ENCODE peak calls at places on chromosomes 3 and 15, in nine cellular contexts. S is ovary, U is IMR-90, M is HCT116, T is A549, Y is lower leg skin, K is esophagus squamous epithelium, H is heart left ventricle, N is H1. B is an unnamed sample.

GRCh38 chr15:66877558-66878285 is 175.7 kb downstream of the SMAD6 start:
- DNase-seq in T (no peak), U (no peak), H (peak; percentile 73), N (peak; percentile 39), Y (no peak), M (no peak), S (no peak), K (no peak), B (no peak)

GRCh38 chr3:48565591-48566400 is 2.2 kb upstream of the UCN2 start:
- DNase-seq in S (no peak), M (peak; percentile 21), Y (no peak), K (no peak), T (peak; percentile 48), N (no peak), U (peak; percentile 64), H (no peak), B (no peak)

GRCh38 chr3:13120928-13121552 is 47.8 kb upstream of the IQSEC1 start:
- DNase-seq in H (no peak), N (no peak), Y (no peak), M (no peak), U (no peak), K (no peak), S (no peak), T (no peak), B (no peak)

GRCh38 chr15:98163319-98164030 is 203.0 kb downstream of the ARRDC4 start:
- DNase-seq in N (no peak), Y (no peak), U (no peak), S (no peak), K (no peak), H (no peak), M (no peak), T (no peak), B (no peak)

GRCh38 chr3:173395412-173396181 is 1.9 kb upstream of the NLGN1 start:
- DNase-seq in H (peak; percentile 87), T (no peak), N (peak; percentile 85), K (no peak), U (peak; percentile 74), M (peak; percentile 54), Y (peak; percentile 79), S (peak; percentile 81), B (peak; percentile 72)

GRCh38 chr3:32261545-32261944 is 23.1 kb downstream of the CMTM8 start:
- DNase-seq in Y (no peak), U (no peak), H (no peak), M (no peak), T (no peak), S (no peak), K (no peak), N (no peak), B (no peak)

GRCh38 chr3:197730200-197730599 is 6.5 kb downstream of the RUBCN start:
- DNase-seq in Y (no peak), K (no peak), S (no peak), H (no peak), M (no peak), T (no peak), N (no peak), U (peak; percentile 82), B (no peak)

GRCh38 chr15:99956022-99956775 is 223.0 kb upstream of the LYSMD4 start:
- DNase-seq in H (no peak), U (no peak), S (no peak), T (no peak), Y (peak; percentile 15), M (no peak), K (no peak), N (peak; percentile 42), B (no peak)

GRCh38 chr3:123877466-123877865 is 6.7 kb downstream of the MYLK start:
- DNase-seq in K (no peak), S (no peak), Y (no peak), H (no peak), T (no peak), N (no peak), U (no peak), M (no peak), B (no peak)

GRCh38 chr15:91348812-91349500 is 248.9 kb downstream of the SV2B start:
- DNase-seq in T (no peak), M (no peak), K (no peak), H (no peak), Y (no peak), U (no peak), N (no peak), S (no peak), B (no peak)

GRCh38 chr3:174382876-174383275 is 476.3 kb upstream of the NAALADL2 start:
- DNase-seq in M (no peak), H (no peak), N (no peak), S (no peak), T (no peak), K (no peak), Y (no peak), U (no peak), B (no peak)

GRCh38 chr3:30659270-30660127 is 53.1 kb downstream of the TGFBR2 start:
- DNase-seq in Y (no peak), H (no peak), S (no peak), K (no peak), T (peak; percentile 72), U (peak; percentile 97), M (peak; percentile 84), N (no peak), B (no peak)

GRCh38 chr3:4739289-4740236 is 239.7 kb upstream of the BHLHE40 start:
- DNase-seq in T (no peak), N (no peak), U (no peak), K (no peak), S (no peak), Y (no peak), M (no peak), H (no peak), B (no peak)

GRCh38 chr15:39058371-39059131 is 493.9 kb upstream of the RASGRP1 start:
- DNase-seq in T (no peak), S (no peak), Y (no peak), M (no peak), H (no peak), K (no peak), U (no peak), N (no peak), B (no peak)

GRCh38 chr15:73582961-73583360 is 50.2 kb downstream of the NPTN start:
- DNase-seq in T (no peak), K (no peak), Y (no peak), H (no peak), M (no peak), N (no peak), U (no peak), S (no peak), B (no peak)

GRCh38 chr3:55367396-55367795 is 119.7 kb downstream of the WNT5A start:
- DNase-seq in M (no peak), T (no peak), K (no peak), N (no peak), H (no peak), U (no peak), S (no peak), Y (no peak), B (no peak)

GRCh38 chr3:43171770-43172169 is 65.9 kb upstream of the POMGNT2 start:
- DNase-seq in S (no peak), H (no peak), N (no peak), T (no peak), Y (no peak), U (no peak), M (no peak), K (no peak), B (no peak)

GRCh38 chr3:184339016-184339415 is 1.6 kb downstream of the FAM131A start:
- DNase-seq in T (no peak), M (no peak), H (no peak), K (no peak), Y (peak; percentile 54), S (no peak), N (no peak), U (no peak), B (no peak)

GRCh38 chr3:60609446-60609845 is 641.8 kb downstream of the FHIT start:
- DNase-seq in U (no peak), M (no peak), S (no peak), K (no peak), Y (no peak), H (no peak), N (no peak), T (no peak), B (no peak)

GRCh38 chr3:99638244-99638948 is at the start of gene COL8A1:
- DNase-seq in N (peak; percentile 75), Y (no peak), T (no peak), K (no peak), M (no peak), S (peak; percentile 62), H (peak; percentile 69), U (peak; percentile 77), B (peak; percentile 71)
- TF ChIP-seq POLR2A in N (no peak), Y (no peak), T (no peak), K (no peak), M (no peak), S (peak; percentile 43), H (no peak), U (peak; percentile 82), B (peak; percentile 20)

DNA sequence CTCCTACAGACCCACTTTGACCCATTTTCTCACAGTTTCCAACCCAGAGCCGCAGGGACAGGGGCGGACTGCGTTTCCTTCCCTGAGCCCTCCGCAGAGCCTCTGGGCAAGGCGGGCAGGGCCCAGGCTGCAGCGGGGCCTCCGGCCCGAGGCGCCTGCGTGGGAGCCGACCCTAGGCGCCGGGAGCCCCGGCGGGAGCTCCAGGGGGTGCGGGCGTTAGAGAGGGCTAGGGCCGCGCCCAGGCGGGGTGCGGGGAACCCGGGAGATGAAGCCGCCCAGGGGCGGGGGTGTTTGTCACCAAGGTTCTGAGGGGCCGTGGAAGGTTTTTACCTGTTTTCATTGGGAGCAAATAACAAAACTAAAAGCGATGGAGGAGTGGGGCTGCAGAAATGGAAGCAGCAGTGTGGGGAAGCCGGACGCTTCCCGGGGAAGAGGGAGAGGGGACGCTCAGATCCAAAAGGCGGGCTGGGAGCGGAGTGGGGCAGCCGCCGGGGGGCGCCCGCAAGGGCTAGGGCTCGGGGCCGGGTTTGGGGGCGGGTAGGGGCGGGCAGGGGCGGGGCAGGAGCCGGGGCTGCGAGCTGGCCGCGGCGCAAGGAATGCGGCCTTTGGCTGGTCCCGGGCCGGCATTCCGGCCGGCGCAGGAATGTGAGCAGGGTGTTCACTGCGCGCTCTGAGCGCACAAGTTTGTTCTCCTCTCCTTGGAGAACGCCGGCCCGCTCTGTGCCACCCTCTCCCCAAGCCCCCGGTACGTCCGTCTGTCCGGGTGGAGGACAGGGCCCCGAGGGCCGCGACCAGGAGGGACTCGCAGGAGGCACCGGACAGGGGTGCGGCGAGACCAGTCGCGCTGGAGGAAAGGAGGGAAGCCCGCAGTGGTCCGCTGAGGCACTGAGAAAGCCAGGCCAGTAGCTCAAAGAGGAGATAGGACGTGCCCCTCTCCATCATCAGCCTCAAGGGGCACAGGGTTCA is 61.1 kb downstream of the AMOTL2 start:
- DNase-seq in H (peak; percentile 75), S (peak; percentile 90), Y (no peak), T (no peak), U (peak; percentile 76), K (no peak), N (peak; percentile 88), M (no peak), B (peak; percentile 61)
- TF ChIP-seq POLR2A in H (no peak), S (no peak), Y (no peak), T (peak; percentile 77), U (peak; percentile 69), K (peak; percentile 68), N (peak; percentile 88), M (peak; percentile 21), B (peak; percentile 61)

GRCh38 chr15:59133921-59134427 is 29.0 kb downstream of the CCNB2 start:
- DNase-seq in U (no peak), Y (no peak), N (no peak), T (no peak), S (no peak), M (no peak), H (no peak), K (no peak), B (no peak)
- TF ChIP-seq POLR2A in U (no peak), Y (no peak), N (no peak), T (no peak), S (no peak), M (no peak), H (no peak), K (no peak), B (no peak)

GRCh38 chr15:43510230-43511011 is 7.0 kb upstream of the MAP1A start:
- DNase-seq in Y (peak; percentile 96), M (peak; percentile 93), S (peak; percentile 99), H (peak; percentile 99), K (peak; percentile 90), N (peak; percentile 97), T (peak; percentile 80), U (peak; percentile 98), B (peak; percentile 95)
- TF ChIP-seq POLR2A in Y (no peak), M (peak; percentile 28), S (peak; percentile 73), H (peak; percentile 57), K (peak; percentile 42), N (peak; percentile 74), T (peak; percentile 33), U (peak; percentile 35), B (peak; percentile 60)